ENCODE peak calls at places on chromosomes 4 and X, in seven cellular contexts. One of them, this sample, is unnamed.

GRCh38 chr4:42906906-42907774 is 14.6 kb downstream of the GRXCR1 start:
- DNase-seq in small intestine: peak
- DNase-seq in activated CD4-positive, alpha-beta T cell treated with anti-CD3 and anti-CD28 coated beads, Interleukin-2, amount 50 U/mL, for 1 hour: no peak
- DNase-seq in adipocyte: no peak
- DNase-seq in AG20443: no peak
- DNase-seq in naive thymus-derived CD8-positive, alpha-beta T cell: no peak
- DNase-seq in Right ventricle myocardium inferior: no peak
- DNase-seq in this sample: no peak

GRCh38 chr4:168524006-168524405 is 27.2 kb downstream of the PALLD start:
- DNase-seq in adipocyte: peak
- DNase-seq in Right ventricle myocardium inferior: no peak
- DNase-seq in naive thymus-derived CD8-positive, alpha-beta T cell: no peak
- DNase-seq in AG20443: peak
- DNase-seq in small intestine: no peak
- DNase-seq in activated CD4-positive, alpha-beta T cell treated with anti-CD3 and anti-CD28 coated beads, Interleukin-2, amount 50 U/mL, for 1 hour: no peak
- DNase-seq in this sample: no peak

GRCh38 chrX:72305286-72306084 is at the start of gene CITED1:
- DNase-seq in adipocyte: peak
- DNase-seq in naive thymus-derived CD8-positive, alpha-beta T cell: no peak
- DNase-seq in small intestine: no peak
- DNase-seq in AG20443: no peak
- DNase-seq in activated CD4-positive, alpha-beta T cell treated with anti-CD3 and anti-CD28 coated beads, Interleukin-2, amount 50 U/mL, for 1 hour: no peak
- DNase-seq in Right ventricle myocardium inferior: no peak
- DNase-seq in this sample: no peak

GRCh38 chrX:120453985-120454384 is 15.1 kb downstream of the LAMP2 start:
- DNase-seq in small intestine: no peak
- DNase-seq in Right ventricle myocardium inferior: no peak
- DNase-seq in adipocyte: no peak
- DNase-seq in activated CD4-positive, alpha-beta T cell treated with anti-CD3 and anti-CD28 coated beads, Interleukin-2, amount 50 U/mL, for 1 hour: no peak
- DNase-seq in AG20443: no peak
- DNase-seq in naive thymus-derived CD8-positive, alpha-beta T cell: no peak
- DNase-seq in this sample: no peak

GRCh38 chr4:93809773-93810172 is 18.8 kb upstream of the ATOH1 start:
- DNase-seq in Right ventricle myocardium inferior: no peak
- DNase-seq in naive thymus-derived CD8-positive, alpha-beta T cell: no peak
- DNase-seq in AG20443: no peak
- DNase-seq in activated CD4-positive, alpha-beta T cell treated with anti-CD3 and anti-CD28 coated beads, Interleukin-2, amount 50 U/mL, for 1 hour: no peak
- DNase-seq in adipocyte: no peak
- DNase-seq in small intestine: peak
- DNase-seq in this sample: no peak

GRCh38 chr4:52299120-52299519 is 248.0 kb downstream of the SPATA18 start:
- DNase-seq in small intestine: no peak
- DNase-seq in naive thymus-derived CD8-positive, alpha-beta T cell: no peak
- DNase-seq in activated CD4-positive, alpha-beta T cell treated with anti-CD3 and anti-CD28 coated beads, Interleukin-2, amount 50 U/mL, for 1 hour: no peak
- DNase-seq in Right ventricle myocardium inferior: no peak
- DNase-seq in adipocyte: no peak
- DNase-seq in AG20443: peak
- DNase-seq in this sample: no peak

GRCh38 chr4:142350886-142351285 is 495.2 kb downstream of the INPP4B start:
- DNase-seq in AG20443: no peak
- DNase-seq in adipocyte: peak
- DNase-seq in small intestine: peak
- DNase-seq in activated CD4-positive, alpha-beta T cell treated with anti-CD3 and anti-CD28 coated beads, Interleukin-2, amount 50 U/mL, for 1 hour: no peak
- DNase-seq in naive thymus-derived CD8-positive, alpha-beta T cell: no peak
- DNase-seq in Right ventricle myocardium inferior: no peak
- DNase-seq in this sample: no peak

GRCh38 chr4:38560763-38561558 is 103.0 kb upstream of the KLF3 start:
- DNase-seq in naive thymus-derived CD8-positive, alpha-beta T cell: no peak
- DNase-seq in adipocyte: no peak
- DNase-seq in activated CD4-positive, alpha-beta T cell treated with anti-CD3 and anti-CD28 coated beads, Interleukin-2, amount 50 U/mL, for 1 hour: no peak
- DNase-seq in AG20443: no peak
- DNase-seq in small intestine: no peak
- DNase-seq in Right ventricle myocardium inferior: no peak
- DNase-seq in this sample: no peak

GRCh38 chr4:82948647-82949204 is 48.2 kb downstream of the THAP9 start:
- DNase-seq in adipocyte: peak
- DNase-seq in small intestine: no peak
- DNase-seq in activated CD4-positive, alpha-beta T cell treated with anti-CD3 and anti-CD28 coated beads, Interleukin-2, amount 50 U/mL, for 1 hour: no peak
- DNase-seq in naive thymus-derived CD8-positive, alpha-beta T cell: no peak
- DNase-seq in Right ventricle myocardium inferior: no peak
- DNase-seq in AG20443: no peak
- DNase-seq in this sample: no peak

GRCh38 chr4:27515140-27515539 is 654.5 kb downstream of the STIM2 start:
- DNase-seq in Right ventricle myocardium inferior: no peak
- DNase-seq in naive thymus-derived CD8-positive, alpha-beta T cell: no peak
- DNase-seq in adipocyte: no peak
- DNase-seq in activated CD4-positive, alpha-beta T cell treated with anti-CD3 and anti-CD28 coated beads, Interleukin-2, amount 50 U/mL, for 1 hour: no peak
- DNase-seq in AG20443: no peak
- DNase-seq in small intestine: no peak
- DNase-seq in this sample: no peak

GRCh38 chr4:170049793-170050192 is 23.6 kb upstream of the MFAP3L start:
- DNase-seq in adipocyte: no peak
- DNase-seq in small intestine: no peak
- DNase-seq in AG20443: no peak
- DNase-seq in activated CD4-positive, alpha-beta T cell treated with anti-CD3 and anti-CD28 coated beads, Interleukin-2, amount 50 U/mL, for 1 hour: no peak
- DNase-seq in Right ventricle myocardium inferior: no peak
- DNase-seq in naive thymus-derived CD8-positive, alpha-beta T cell: no peak
- DNase-seq in this sample: no peak

GRCh38 chrX:132745593-132745992 is 212.8 kb downstream of the HS6ST2 start:
- DNase-seq in Right ventricle myocardium inferior: no peak
- DNase-seq in AG20443: no peak
- DNase-seq in naive thymus-derived CD8-positive, alpha-beta T cell: no peak
- DNase-seq in activated CD4-positive, alpha-beta T cell treated with anti-CD3 and anti-CD28 coated beads, Interleukin-2, amount 50 U/mL, for 1 hour: no peak
- DNase-seq in adipocyte: no peak
- DNase-seq in small intestine: no peak
- DNase-seq in this sample: no peak

GRCh38 chr4:132276989-132277388 is 872.1 kb upstream of the PCDH10 start:
- DNase-seq in naive thymus-derived CD8-positive, alpha-beta T cell: no peak
- DNase-seq in activated CD4-positive, alpha-beta T cell treated with anti-CD3 and anti-CD28 coated beads, Interleukin-2, amount 50 U/mL, for 1 hour: no peak
- DNase-seq in adipocyte: no peak
- DNase-seq in Right ventricle myocardium inferior: no peak
- DNase-seq in small intestine: no peak
- DNase-seq in AG20443: no peak
- DNase-seq in this sample: no peak

GRCh38 chrX:103658681-103659433 is 27.6 kb downstream of the MORF4L2 start:
- DNase-seq in naive thymus-derived CD8-positive, alpha-beta T cell: no peak
- DNase-seq in small intestine: no peak
- DNase-seq in Right ventricle myocardium inferior: no peak
- DNase-seq in adipocyte: no peak
- DNase-seq in activated CD4-positive, alpha-beta T cell treated with anti-CD3 and anti-CD28 coated beads, Interleukin-2, amount 50 U/mL, for 1 hour: no peak
- DNase-seq in AG20443: no peak
- DNase-seq in this sample: no peak

GRCh38 chr4:90081432-90082195 is 45.6 kb upstream of the CCSER1 start:
- DNase-seq in adipocyte: no peak
- DNase-seq in naive thymus-derived CD8-positive, alpha-beta T cell: no peak
- DNase-seq in AG20443: no peak
- DNase-seq in activated CD4-positive, alpha-beta T cell treated with anti-CD3 and anti-CD28 coated beads, Interleukin-2, amount 50 U/mL, for 1 hour: no peak
- DNase-seq in small intestine: no peak
- DNase-seq in Right ventricle myocardium inferior: no peak
- DNase-seq in this sample: no peak

GRCh38 chrX:68594769-68595168 is 52.7 kb upstream of the STARD8 start:
- DNase-seq in small intestine: no peak
- DNase-seq in Right ventricle myocardium inferior: no peak
- DNase-seq in AG20443: no peak
- DNase-seq in naive thymus-derived CD8-positive, alpha-beta T cell: no peak
- DNase-seq in adipocyte: no peak
- DNase-seq in activated CD4-positive, alpha-beta T cell treated with anti-CD3 and anti-CD28 coated beads, Interleukin-2, amount 50 U/mL, for 1 hour: no peak
- DNase-seq in this sample: no peak

GRCh38 chr4:58602701-58603359 is 1492.6 kb upstream of the IGFBP7 start:
- DNase-seq in Right ventricle myocardium inferior: no peak
- DNase-seq in naive thymus-derived CD8-positive, alpha-beta T cell: no peak
- DNase-seq in activated CD4-positive, alpha-beta T cell treated with anti-CD3 and anti-CD28 coated beads, Interleukin-2, amount 50 U/mL, for 1 hour: no peak
- DNase-seq in AG20443: no peak
- DNase-seq in adipocyte: no peak
- DNase-seq in small intestine: no peak
- DNase-seq in this sample: no peak

GRCh38 chrX:68556036-68556435 is 57.2 kb downstream of the YIPF6 start:
- DNase-seq in AG20443: no peak
- DNase-seq in Right ventricle myocardium inferior: no peak
- DNase-seq in activated CD4-positive, alpha-beta T cell treated with anti-CD3 and anti-CD28 coated beads, Interleukin-2, amount 50 U/mL, for 1 hour: no peak
- DNase-seq in small intestine: no peak
- DNase-seq in adipocyte: no peak
- DNase-seq in naive thymus-derived CD8-positive, alpha-beta T cell: no peak
- DNase-seq in this sample: no peak

This sample was measured in omental fat pad.